ENCODE peak calls at places on chromosomes 11 and 22, in eight cellular contexts. Q is dorsolateral prefrontal cortex, B is cardiac fibroblast, X is left lung, D is progenitor cell of endocrine pancreas, T is hepatocyte, A is MM.1S, S is tibial nerve. C is an unnamed sample.

GRCh38 chr11:104776501-104777170 is 121.6 kb downstream of the CASP12 start:
- DNase-seq in X (no peak), A (no peak), T (peak; percentile 14), S (no peak), B (no peak), D (no peak), Q (no peak), C (no peak)

GRCh38 chr22:42270178-42270511 is 308 bp downstream of the TCF20 start:
- DNase-seq in B (no peak), Q (no peak), S (no peak), D (peak; percentile 25), A (no peak), T (no peak), X (no peak), C (no peak)

GRCh38 chr11:120238968-120239620 is 846 bp upstream of the POU2F3 start:
- DNase-seq in Q (no peak), T (no peak), B (no peak), X (no peak), S (no peak), A (no peak), D (no peak), C (no peak)

GRCh38 chr11:123316003-123316402 is 114.1 kb upstream of the GRAMD1B start:
- DNase-seq in D (no peak), A (no peak), T (no peak), B (peak; percentile 39), X (no peak), Q (no peak), S (no peak), C (no peak)

GRCh38 chr11:6268811-6269210 is 9.2 kb downstream of the CCKBR start:
- DNase-seq in S (no peak), A (no peak), B (no peak), T (no peak), X (no peak), Q (no peak), D (no peak), C (no peak)

GRCh38 chr11:114057147-114057546 is 2.4 kb upstream of the ZBTB16 start:
- DNase-seq in T (no peak), Q (no peak), A (no peak), B (no peak), D (no peak), X (no peak), S (no peak), C (no peak)

GRCh38 chr11:88016392-88017020 is 158.7 kb downstream of the RAB38 start:
- DNase-seq in B (peak; percentile 91), Q (no peak), T (peak; percentile 92), D (peak; percentile 50), X (peak; percentile 48), A (peak; percentile 65), S (peak; percentile 58), C (peak; percentile 39)

GRCh38 chr11:118883368-118884071 is at the start of gene CXCR5:
- DNase-seq in S (no peak), T (no peak), A (no peak), D (no peak), B (no peak), X (no peak), Q (no peak), C (peak; percentile 71)

GRCh38 chr11:11578542-11578941 is 43.3 kb downstream of the GALNT18 start:
- DNase-seq in D (no peak), S (no peak), A (no peak), B (no peak), X (no peak), T (no peak), Q (no peak), C (no peak)

GRCh38 chr11:11588890-11589289 is 32.9 kb downstream of the GALNT18 start:
- DNase-seq in T (no peak), Q (no peak), B (no peak), D (no peak), A (no peak), X (no peak), S (no peak), C (no peak)

GRCh38 chr11:3866206-3866605 is 10.7 kb downstream of the STIM1 start:
- DNase-seq in S (no peak), A (no peak), X (peak; percentile 69), B (peak; percentile 42), Q (no peak), D (no peak), T (no peak), C (no peak)

GRCh38 chr22:37892566-37893338 is 13.3 kb upstream of the MICALL1 start:
- DNase-seq in Q (peak; percentile 93), T (no peak), S (no peak), B (peak; percentile 38), X (peak; percentile 67), A (no peak), D (no peak), C (no peak)

GRCh38 chr11:61828629-61829407 is 718 bp downstream of the FADS2 start:
- DNase-seq in S (no peak), A (no peak), Q (peak; percentile 64), B (peak; percentile 51), D (peak; percentile 55), X (peak; percentile 56), T (peak; percentile 74), C (peak; percentile 79)

GRCh38 chr11:7486731-7487130 is 1.4 kb downstream of the OLFML1 start:
- DNase-seq in X (no peak), S (no peak), A (no peak), B (no peak), D (no peak), Q (no peak), T (peak; percentile 24), C (no peak)

GRCh38 chr11:77287615-77288273 is 13.7 kb downstream of the GDPD4 start:
- DNase-seq in S (no peak), B (peak; percentile 73), D (no peak), X (no peak), A (no peak), T (no peak), Q (no peak), C (no peak)

GRCh38 chr22:19815823-19816290 is 38.8 kb downstream of the GNB1L start:
- DNase-seq in B (no peak), Q (peak; percentile 31), X (peak; percentile 10), S (no peak), T (no peak), D (no peak), A (no peak), C (no peak)

GRCh38 chr22:22201185-22201924 is 43.2 kb upstream of the VPREB1 start:
- DNase-seq in B (peak; percentile 51), X (no peak), D (no peak), A (peak; percentile 90), S (no peak), Q (no peak), T (no peak), C (peak; percentile 81)
- TF ChIP-seq CTCF in B (peak; percentile 84), X (peak; percentile 76), D (peak; percentile 45), A (peak; percentile 88), S (peak; percentile 30), Q (peak; percentile 54), T (peak; percentile 15), C (peak; percentile 85)

DNA sequence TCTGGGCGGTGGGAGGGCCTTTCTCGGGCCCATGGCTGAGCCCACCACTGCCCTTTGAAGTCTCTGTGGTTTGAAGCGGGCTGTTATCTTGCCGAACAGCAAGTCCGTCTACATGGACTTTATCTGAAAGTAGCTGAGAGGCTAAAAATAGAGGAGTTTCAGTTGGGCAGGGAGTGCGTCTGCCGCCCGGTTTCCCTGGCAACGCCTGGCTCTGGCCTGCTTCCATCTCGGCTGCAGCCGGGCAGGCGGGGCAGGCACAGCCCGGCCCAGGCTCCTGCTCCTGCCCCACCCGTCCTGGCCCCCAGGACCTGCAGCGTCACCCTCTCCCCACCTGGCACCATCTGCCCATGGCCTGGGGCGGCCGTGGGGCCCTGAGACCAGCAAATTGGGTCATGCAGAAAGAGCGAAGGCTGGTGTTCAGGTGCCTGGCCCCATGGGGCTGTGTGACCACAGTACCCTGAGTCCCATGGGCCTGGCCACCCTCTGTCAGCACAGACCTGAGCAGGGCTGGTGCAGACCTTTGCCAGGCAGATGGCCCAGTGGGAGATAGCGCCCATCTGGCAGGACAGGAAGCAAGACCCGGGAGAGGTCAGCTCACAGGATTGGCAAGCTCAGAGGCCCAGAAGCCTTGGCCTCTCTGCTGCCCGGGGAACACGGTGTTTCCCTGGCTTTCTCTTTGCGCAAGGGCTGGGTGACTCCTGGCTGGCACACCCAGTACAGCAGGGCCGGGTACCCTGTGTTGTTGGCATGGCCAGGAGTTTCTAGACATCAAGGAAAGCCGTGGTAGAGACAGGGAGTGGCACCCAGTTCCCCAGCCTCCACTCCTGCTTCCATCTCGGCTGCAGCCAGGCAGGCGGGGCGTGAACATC is 79.1 kb upstream of the KCNQ1OT1 start:
- DNase-seq in B (peak; percentile 90), D (peak; percentile 9), T (peak; percentile 92), Q (peak; percentile 92), X (peak; percentile 82), A (peak; percentile 97), S (peak; percentile 45), C (peak; percentile 58)
- TF ChIP-seq CTCF in B (no peak), D (no peak), T (peak; percentile 15), Q (no peak), X (no peak), A (peak; percentile 34), S (no peak), C (no peak)

DNA sequence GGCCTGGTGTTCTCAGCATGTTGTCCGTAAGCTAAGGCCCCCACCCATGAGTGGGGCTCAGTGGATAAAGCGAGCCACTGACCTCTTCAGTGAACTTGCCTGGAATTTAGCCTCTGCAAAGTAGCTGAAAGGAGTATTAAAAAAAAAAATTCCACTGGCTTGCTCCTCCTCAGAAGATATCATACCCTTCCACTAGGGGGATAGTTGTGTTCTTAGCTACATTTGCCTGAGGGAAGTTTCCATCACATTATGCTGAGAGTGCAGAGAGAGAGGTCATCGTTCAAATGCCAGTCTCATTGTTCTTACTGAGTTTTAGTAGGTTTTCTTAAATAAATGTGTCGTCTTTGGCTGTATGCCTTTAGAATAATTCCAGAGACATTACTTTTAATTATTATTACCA is 879.7 kb downstream of the JRKL start:
- DNase-seq in D (no peak), A (no peak), T (peak; percentile 23), B (peak; percentile 16), X (no peak), S (no peak), Q (no peak), C (no peak)
- TF ChIP-seq CTCF in D (peak; percentile 54), A (no peak), T (peak; percentile 27), B (peak; percentile 10), X (no peak), S (no peak), Q (no peak), C (no peak)

GRCh38 chr22:45170001-45170466 is 6.3 kb downstream of the NUP50 start:
- DNase-seq in T (no peak), D (no peak), B (no peak), Q (no peak), X (no peak), A (peak; percentile 39), S (no peak), C (no peak)

GRCh38 chr22:45166935-45167334 is 3.2 kb downstream of the NUP50 start:
- DNase-seq in D (no peak), B (no peak), S (no peak), A (no peak), X (no peak), T (no peak), Q (no peak), C (no peak)

GRCh38 chr22:45172872-45173585 is 9.3 kb downstream of the NUP50 start:
- DNase-seq in Q (no peak), S (no peak), A (no peak), T (no peak), D (no peak), B (no peak), X (no peak), C (no peak)

GRCh38 chr22:45171830-45172229 is 8.1 kb downstream of the NUP50 start:
- DNase-seq in X (no peak), D (no peak), S (no peak), A (no peak), Q (no peak), T (no peak), B (no peak), C (no peak)
- TF ChIP-seq CTCF in X (no peak), D (no peak), S (no peak), A (no peak), Q (no peak), T (no peak), B (no peak), C (no peak)

GRCh38 chr22:29208502-29208862 is 2.8 kb downstream of the EMID1 start:
- DNase-seq in T (no peak), D (no peak), S (no peak), B (no peak), Q (no peak), X (no peak), A (no peak), C (no peak)
- TF ChIP-seq CTCF in T (no peak), D (peak; percentile 15), S (no peak), B (no peak), Q (no peak), X (no peak), A (no peak), C (no peak)